ENCODE peak calls at places on chromosome 6, in seven cellular contexts. S is brain microvascular endothelial cell; L is adrenal gland; O is testis; G is heart left ventricle; D is IMR-90; N is CD8-positive, alpha-beta memory T cell. X is an unnamed sample. For H3K36me3 and H3K27me3, the result is how much of the 10 kb centered on the place peaks cover.

GRCh38 chr6:131169613-131170012 is 34.3 kb downstream of the AKAP7 start:
- DNase-seq in N (no peak), D (no peak), S (no peak), L (no peak), O (no peak), G (no peak), X (no peak)

GRCh38 chr6:160999508-160999907 is 7.9 kb downstream of the MAP3K4 start:
- DNase-seq in G (no peak), O (no peak), N (no peak), L (no peak), S (no peak), D (no peak), X (peak)

GRCh38 chr6:96613291-96613999 is 50.5 kb downstream of the FHL5 start:
- DNase-seq in N (no peak), G (no peak), S (no peak), O (no peak), L (no peak), D (no peak), X (no peak)

GRCh38 chr6:136158398-136158797 is 91.7 kb downstream of the MTFR2 start:
- DNase-seq in L (peak), G (peak), D (no peak), N (no peak), S (no peak), O (peak), X (no peak)

GRCh38 chr6:80094017-80094416 is 12.5 kb upstream of the BCKDHB start:
- DNase-seq in L (no peak), S (peak), D (peak), G (no peak), O (no peak), N (no peak), X (no peak)

GRCh38 chr6:143127941-143128340 is 67.3 kb downstream of the AIG1 start:
- DNase-seq in S (no peak), D (no peak), G (no peak), L (no peak), O (no peak), N (no peak), X (no peak)

GRCh38 chr6:56770011-56770520 is 127.4 kb upstream of the DST start:
- DNase-seq in G (no peak), L (no peak), O (no peak), S (no peak), D (peak), N (no peak), X (no peak)

GRCh38 chr6:2232445-2232844 is 13.0 kb downstream of the GMDS start:
- DNase-seq in S (no peak), N (no peak), G (no peak), O (no peak), D (no peak), L (no peak), X (no peak)

GRCh38 chr6:12570461-12571030 is 146.0 kb upstream of the PHACTR1 start:
- DNase-seq in L (peak), S (no peak), D (peak), O (no peak), G (no peak), N (no peak), X (no peak)

GRCh38 chr6:33692078-33692759 is 19.3 kb downstream of the UQCC2 start:
- DNase-seq in G (peak), S (no peak), L (peak), N (no peak), D (no peak), O (peak), X (no peak)
- H3K36me3 ChIP-seq in G (under half), S (under half), L (half or more), N (under half), D (under half), O (under half), X (under half)

DNA sequence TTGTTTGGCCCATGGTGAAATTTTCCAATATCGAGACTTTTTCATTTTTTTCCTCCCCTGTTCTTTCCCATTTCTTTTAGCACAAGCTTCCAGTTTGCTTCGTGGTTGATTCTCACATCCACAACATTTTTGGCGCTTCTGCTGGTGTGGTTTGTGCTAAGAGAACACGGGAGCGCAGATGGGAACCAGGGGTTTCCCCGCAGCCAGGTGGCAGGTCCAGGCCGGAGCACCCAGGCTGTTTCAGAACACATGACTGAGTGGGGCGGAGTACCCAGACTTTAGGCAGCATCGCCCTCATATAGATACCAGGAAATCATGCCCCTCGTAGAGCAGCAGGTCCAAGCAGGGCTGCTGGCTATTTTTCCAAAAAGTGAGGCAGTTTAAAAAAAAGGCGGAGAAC is 58.0 kb downstream of the SYTL3 start:
- DNase-seq in S (no peak), L (no peak), G (peak), D (no peak), N (no peak), O (peak), X (peak)
- H3K4me3 ChIP-seq in S (no peak), L (no peak), G (no peak), D (no peak), N (no peak), O (no peak), X (no peak)

DNA sequence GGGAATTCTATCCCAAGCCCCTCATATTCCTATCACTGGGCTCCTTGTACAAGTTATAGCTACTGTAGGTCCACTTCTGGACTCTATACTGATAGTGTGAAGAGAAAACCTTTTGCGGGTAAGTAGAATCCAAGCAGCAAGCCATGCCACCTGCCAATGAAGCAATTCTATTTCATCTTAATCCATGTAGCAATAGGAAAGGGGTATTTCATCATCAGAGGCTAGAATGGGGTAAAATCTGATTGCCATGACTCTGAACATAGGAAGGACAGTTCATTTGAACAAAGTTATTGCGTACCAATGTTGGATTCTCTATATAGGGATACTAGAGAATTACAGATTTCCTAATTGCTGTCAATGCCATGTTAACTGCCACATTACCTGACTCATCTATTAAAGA is 4.5 kb downstream of the BMP6 start:
- DNase-seq in O (no peak), S (no peak), N (no peak), G (no peak), L (no peak), D (peak), X (no peak)
- H3K27me3 ChIP-seq in O (under half), S (under half), N (under half), G (under half), L (under half), D (under half), X (under half)

DNA sequence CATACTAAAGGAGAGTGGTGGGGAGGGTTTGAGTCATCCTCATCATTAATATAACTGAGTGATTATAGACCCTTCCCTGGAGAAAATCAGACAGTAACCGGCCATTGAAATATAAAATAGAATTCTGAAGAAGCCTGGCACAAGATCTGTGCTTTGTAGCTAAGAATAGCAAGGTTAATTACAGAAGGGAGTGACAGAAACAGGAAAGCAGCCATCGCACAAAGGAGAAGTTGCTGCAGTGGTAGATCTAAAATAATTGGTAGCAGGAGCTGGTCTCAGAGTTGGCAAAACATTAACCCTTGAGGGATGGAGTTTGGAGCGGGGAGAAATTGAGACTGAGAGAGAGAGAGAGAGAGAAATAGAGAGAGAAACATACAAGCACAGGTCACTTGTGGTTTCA is 506.7 kb downstream of the LMBRD1 start:
- DNase-seq in G (no peak), L (no peak), S (no peak), N (no peak), O (no peak), D (no peak), X (no peak)
- H3K36me3 ChIP-seq in G (under half), L (under half), S (under half), N (under half), O (under half), D (under half), X (under half)